ENCODE peak calls at places on chromosomes 16 and 17, in six cellular contexts. One of them, this sample, is unnamed. For H3K4me1, the result is how much of the 10 kb centered on the place peaks cover.

GRCh38 chr16:53876811-53877210 is 172.9 kb downstream of the FTO start:
- DNase-seq in GM23338: no peak
- DNase-seq in CD8-positive, alpha-beta T cell: no peak
- DNase-seq in HAP-1: no peak
- DNase-seq in cardiac muscle cell: no peak
- DNase-seq in endodermal cell: no peak
- DNase-seq in this sample: no peak

GRCh38 chr16:1163567-1164055 is 10.7 kb downstream of the CACNA1H start:
- DNase-seq in cardiac muscle cell: no peak
- DNase-seq in endodermal cell: peak
- DNase-seq in HAP-1: no peak
- DNase-seq in GM23338: no peak
- DNase-seq in CD8-positive, alpha-beta T cell: no peak
- DNase-seq in this sample: peak

GRCh38 chr16:49281843-49282642 is 405 bp upstream of the CBLN1 start:
- DNase-seq in cardiac muscle cell: peak
- DNase-seq in endodermal cell: peak
- DNase-seq in GM23338: peak
- DNase-seq in CD8-positive, alpha-beta T cell: no peak
- DNase-seq in HAP-1: peak
- DNase-seq in this sample: peak

GRCh38 chr16:69498926-69499325 is 66.8 kb upstream of the NFAT5 start:
- DNase-seq in HAP-1: no peak
- DNase-seq in cardiac muscle cell: no peak
- DNase-seq in CD8-positive, alpha-beta T cell: no peak
- DNase-seq in GM23338: no peak
- DNase-seq in endodermal cell: no peak
- DNase-seq in this sample: no peak

GRCh38 chr17:68600123-68600880 is 865 bp downstream of the FAM20A start:
- DNase-seq in cardiac muscle cell: peak
- DNase-seq in CD8-positive, alpha-beta T cell: no peak
- DNase-seq in endodermal cell: peak
- DNase-seq in HAP-1: peak
- DNase-seq in GM23338: peak
- DNase-seq in this sample: no peak

GRCh38 chr17:20981046-20981920 is 61.5 kb downstream of the USP22 start:
- DNase-seq in endodermal cell: peak
- DNase-seq in cardiac muscle cell: no peak
- DNase-seq in GM23338: no peak
- DNase-seq in CD8-positive, alpha-beta T cell: no peak
- DNase-seq in HAP-1: no peak
- DNase-seq in this sample: no peak

GRCh38 chr16:65698943-65699342 is 577.1 kb upstream of the CDH11 start:
- DNase-seq in endodermal cell: no peak
- DNase-seq in HAP-1: no peak
- DNase-seq in GM23338: no peak
- DNase-seq in cardiac muscle cell: peak
- DNase-seq in CD8-positive, alpha-beta T cell: no peak
- DNase-seq in this sample: no peak

GRCh38 chr17:77829871-77830799 is 128.4 kb upstream of the TNRC6C start:
- DNase-seq in endodermal cell: peak
- DNase-seq in cardiac muscle cell: no peak
- DNase-seq in CD8-positive, alpha-beta T cell: no peak
- DNase-seq in GM23338: no peak
- DNase-seq in HAP-1: no peak
- DNase-seq in this sample: peak

GRCh38 chr16:86202267-86202666 is 303.3 kb downstream of the IRF8 start:
- DNase-seq in cardiac muscle cell: no peak
- DNase-seq in HAP-1: no peak
- DNase-seq in endodermal cell: no peak
- DNase-seq in CD8-positive, alpha-beta T cell: no peak
- DNase-seq in GM23338: no peak
- DNase-seq in this sample: no peak
- H3K4me1 ChIP-seq in cardiac muscle cell: under half
- H3K4me1 ChIP-seq in HAP-1: under half
- H3K4me1 ChIP-seq in endodermal cell: under half
- H3K4me1 ChIP-seq in CD8-positive, alpha-beta T cell: under half
- H3K4me1 ChIP-seq in GM23338: under half
- H3K4me1 ChIP-seq in this sample: under half

DNA sequence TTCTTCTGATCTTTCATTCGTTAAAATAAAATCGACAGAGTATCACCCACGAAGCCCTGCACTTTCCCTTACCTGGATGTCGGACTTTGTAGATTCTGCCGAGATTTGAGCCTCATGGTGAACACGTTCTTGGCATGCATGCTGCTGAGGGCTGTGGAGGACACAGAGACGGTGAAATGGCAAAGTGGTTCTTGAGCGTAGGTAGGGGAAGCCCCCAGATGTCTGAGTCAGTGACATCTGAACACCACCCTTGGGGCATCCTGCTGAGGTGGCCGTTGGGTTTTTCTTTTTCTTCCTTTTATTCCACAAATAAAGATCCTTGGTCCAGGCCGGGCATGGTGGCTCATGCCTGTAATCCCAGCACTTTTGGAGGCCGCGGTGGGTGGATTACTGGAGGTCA is 33.9 kb downstream of the NOS2 start:
- DNase-seq in GM23338: no peak
- DNase-seq in cardiac muscle cell: no peak
- DNase-seq in HAP-1: no peak
- DNase-seq in CD8-positive, alpha-beta T cell: no peak
- DNase-seq in endodermal cell: no peak
- DNase-seq in this sample: no peak
- H3K4me1 ChIP-seq in GM23338: under half
- H3K4me1 ChIP-seq in cardiac muscle cell: under half
- H3K4me1 ChIP-seq in HAP-1: under half
- H3K4me1 ChIP-seq in CD8-positive, alpha-beta T cell: under half
- H3K4me1 ChIP-seq in endodermal cell: under half
- H3K4me1 ChIP-seq in this sample: under half

GRCh38 chr17:44543213-44543904 is 13.9 kb upstream of the FZD2 start:
- DNase-seq in HAP-1: no peak
- DNase-seq in GM23338: peak
- DNase-seq in endodermal cell: peak
- DNase-seq in cardiac muscle cell: peak
- DNase-seq in CD8-positive, alpha-beta T cell: no peak
- DNase-seq in this sample: peak
- H3K4me1 ChIP-seq in HAP-1: under half
- H3K4me1 ChIP-seq in GM23338: half or more
- H3K4me1 ChIP-seq in endodermal cell: under half
- H3K4me1 ChIP-seq in cardiac muscle cell: under half
- H3K4me1 ChIP-seq in CD8-positive, alpha-beta T cell: under half
- H3K4me1 ChIP-seq in this sample: under half

GRCh38 chr17:17582372-17582771 is 9.1 kb downstream of the PEMT start:
- DNase-seq in cardiac muscle cell: no peak
- DNase-seq in HAP-1: no peak
- DNase-seq in endodermal cell: no peak
- DNase-seq in CD8-positive, alpha-beta T cell: no peak
- DNase-seq in GM23338: no peak
- DNase-seq in this sample: no peak
- H3K4me1 ChIP-seq in cardiac muscle cell: under half
- H3K4me1 ChIP-seq in HAP-1: under half
- H3K4me1 ChIP-seq in endodermal cell: under half
- H3K4me1 ChIP-seq in CD8-positive, alpha-beta T cell: under half
- H3K4me1 ChIP-seq in GM23338: under half
- H3K4me1 ChIP-seq in this sample: under half

GRCh38 chr17:19269102-19269501 is 31.9 kb downstream of the EPN2 start:
- DNase-seq in HAP-1: no peak
- DNase-seq in GM23338: no peak
- DNase-seq in cardiac muscle cell: no peak
- DNase-seq in endodermal cell: no peak
- DNase-seq in CD8-positive, alpha-beta T cell: no peak
- DNase-seq in this sample: no peak
- H3K4me1 ChIP-seq in HAP-1: under half
- H3K4me1 ChIP-seq in GM23338: under half
- H3K4me1 ChIP-seq in cardiac muscle cell: under half
- H3K4me1 ChIP-seq in endodermal cell: under half
- H3K4me1 ChIP-seq in CD8-positive, alpha-beta T cell: under half
- H3K4me1 ChIP-seq in this sample: under half

DNA sequence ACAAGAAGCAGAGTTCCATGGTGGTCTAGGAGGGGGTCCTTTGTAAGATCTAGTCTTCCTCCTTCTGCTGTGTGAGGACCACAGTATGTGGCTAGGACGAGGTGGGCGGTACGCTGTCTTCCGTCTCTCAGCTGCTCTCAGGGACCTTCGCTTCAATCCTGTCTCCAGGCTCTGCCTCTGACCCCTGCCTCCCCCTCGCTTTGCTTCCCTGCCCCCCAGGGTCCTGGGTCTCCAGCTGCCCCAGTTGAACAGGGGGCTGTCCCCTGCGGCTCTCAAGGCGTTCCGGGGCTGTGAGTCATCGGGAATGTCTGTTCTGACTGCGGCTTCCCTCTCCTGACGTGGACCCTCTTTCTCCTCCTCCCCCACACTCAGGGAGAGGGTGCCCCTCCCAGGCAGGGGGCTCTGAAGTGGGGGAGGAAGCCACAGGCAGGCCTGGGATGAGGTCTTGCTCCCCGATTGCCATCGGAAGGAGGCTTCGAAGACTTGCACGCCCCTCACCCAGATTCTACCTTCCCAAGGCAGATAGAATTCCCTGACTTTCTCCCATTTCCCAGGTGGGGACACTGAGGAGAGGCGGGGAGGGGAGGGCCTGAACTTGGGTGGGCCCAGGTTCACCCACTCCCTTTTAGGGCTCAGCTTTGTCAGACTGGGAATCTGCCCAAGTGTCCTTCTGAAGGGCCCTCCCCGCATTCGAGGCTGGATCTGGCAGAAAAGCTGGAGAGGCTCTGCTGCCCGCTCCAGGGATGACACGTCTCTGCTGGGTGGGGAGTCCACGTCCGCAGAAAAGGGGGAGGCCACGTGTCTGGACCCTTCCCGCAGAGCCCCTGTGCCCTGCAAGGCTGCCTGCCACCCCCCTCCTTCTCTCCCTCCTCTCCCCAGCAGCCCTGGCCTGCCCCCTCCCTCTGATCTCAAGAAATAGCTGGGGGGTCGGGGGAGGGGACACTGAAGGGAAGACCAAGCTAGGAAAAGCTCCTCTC is 9.1 kb upstream of the COL1A1 start:
- DNase-seq in HAP-1: peak
- DNase-seq in endodermal cell: peak
- DNase-seq in GM23338: peak
- DNase-seq in cardiac muscle cell: peak
- DNase-seq in CD8-positive, alpha-beta T cell: no peak
- DNase-seq in this sample: peak
- H3K4me1 ChIP-seq in HAP-1: under half
- H3K4me1 ChIP-seq in endodermal cell: under half
- H3K4me1 ChIP-seq in GM23338: under half
- H3K4me1 ChIP-seq in cardiac muscle cell: half or more
- H3K4me1 ChIP-seq in CD8-positive, alpha-beta T cell: under half
- H3K4me1 ChIP-seq in this sample: under half

This sample was measured in PC-3.